ENCODE peak calls at places on chromosomes 6 and 20, in four cellular contexts. One of them, this sample, is unnamed.

GRCh38 chr20:35899064-35899463 is 55.2 kb downstream of the SCAND1 start:
- DNase-seq in H9: no peak
- DNase-seq in IMR-90: peak
- DNase-seq in H1: no peak
- DNase-seq in this sample: no peak

GRCh38 chr6:100344761-100345160 is 120.0 kb downstream of the SIM1 start:
- DNase-seq in H9: no peak
- DNase-seq in H1: no peak
- DNase-seq in IMR-90: peak
- DNase-seq in this sample: no peak

GRCh38 chr6:166959906-166960608 is 3.7 kb upstream of the RNASET2 start:
- DNase-seq in H9: no peak
- DNase-seq in H1: no peak
- DNase-seq in IMR-90: no peak
- DNase-seq in this sample: no peak

GRCh38 chr6:55469829-55470438 is 109.1 kb downstream of the HMGCLL1 start:
- DNase-seq in IMR-90: no peak
- DNase-seq in H9: no peak
- DNase-seq in H1: no peak
- DNase-seq in this sample: no peak

GRCh38 chr6:57021086-57021720 is 25.3 kb upstream of the KIAA1586 start:
- DNase-seq in H9: no peak
- DNase-seq in H1: no peak
- DNase-seq in IMR-90: peak
- DNase-seq in this sample: peak

GRCh38 chr20:39188264-39188765 is 226.2 kb downstream of the DHX35 start:
- DNase-seq in IMR-90: no peak
- DNase-seq in H1: no peak
- DNase-seq in H9: no peak
- DNase-seq in this sample: no peak

GRCh38 chr6:75204959-75205775 is 686 bp downstream of the COL12A1 start:
- DNase-seq in H9: peak
- DNase-seq in IMR-90: peak
- DNase-seq in H1: no peak
- DNase-seq in this sample: peak

GRCh38 chr6:120077489-120077888 is 727.9 kb upstream of the MAN1A1 start:
- DNase-seq in IMR-90: no peak
- DNase-seq in H9: peak
- DNase-seq in H1: no peak
- DNase-seq in this sample: peak

GRCh38 chr20:21714297-21715192 is 9.1 kb downstream of the PAX1 start:
- DNase-seq in H1: no peak
- DNase-seq in IMR-90: no peak
- DNase-seq in H9: peak
- DNase-seq in this sample: peak

GRCh38 chr20:63060057-63060991 is 53.6 kb upstream of the BHLHE23 start:
- DNase-seq in IMR-90: peak
- DNase-seq in H9: peak
- DNase-seq in H1: no peak
- DNase-seq in this sample: no peak

GRCh38 chr6:20892365-20892764 is 358.1 kb downstream of the CDKAL1 start:
- DNase-seq in IMR-90: no peak
- DNase-seq in H9: no peak
- DNase-seq in H1: no peak
- DNase-seq in this sample: no peak

GRCh38 chr20:731891-732560 is 36.3 kb downstream of the SLC52A3 start:
- DNase-seq in H9: no peak
- DNase-seq in H1: no peak
- DNase-seq in IMR-90: no peak
- DNase-seq in this sample: no peak

GRCh38 chr20:48065833-48066232 is 280.6 kb upstream of the SULF2 start:
- DNase-seq in IMR-90: no peak
- DNase-seq in H9: no peak
- DNase-seq in H1: no peak
- DNase-seq in this sample: no peak

GRCh38 chr20:38161412-38161774 is 3.7 kb downstream of the TGM2 start:
- DNase-seq in IMR-90: no peak
- DNase-seq in H1: no peak
- DNase-seq in H9: no peak
- DNase-seq in this sample: no peak

GRCh38 chr6:43865947-43866346 is 95.9 kb downstream of the VEGFA start:
- DNase-seq in H1: no peak
- DNase-seq in H9: no peak
- DNase-seq in IMR-90: no peak
- DNase-seq in this sample: no peak

DNA sequence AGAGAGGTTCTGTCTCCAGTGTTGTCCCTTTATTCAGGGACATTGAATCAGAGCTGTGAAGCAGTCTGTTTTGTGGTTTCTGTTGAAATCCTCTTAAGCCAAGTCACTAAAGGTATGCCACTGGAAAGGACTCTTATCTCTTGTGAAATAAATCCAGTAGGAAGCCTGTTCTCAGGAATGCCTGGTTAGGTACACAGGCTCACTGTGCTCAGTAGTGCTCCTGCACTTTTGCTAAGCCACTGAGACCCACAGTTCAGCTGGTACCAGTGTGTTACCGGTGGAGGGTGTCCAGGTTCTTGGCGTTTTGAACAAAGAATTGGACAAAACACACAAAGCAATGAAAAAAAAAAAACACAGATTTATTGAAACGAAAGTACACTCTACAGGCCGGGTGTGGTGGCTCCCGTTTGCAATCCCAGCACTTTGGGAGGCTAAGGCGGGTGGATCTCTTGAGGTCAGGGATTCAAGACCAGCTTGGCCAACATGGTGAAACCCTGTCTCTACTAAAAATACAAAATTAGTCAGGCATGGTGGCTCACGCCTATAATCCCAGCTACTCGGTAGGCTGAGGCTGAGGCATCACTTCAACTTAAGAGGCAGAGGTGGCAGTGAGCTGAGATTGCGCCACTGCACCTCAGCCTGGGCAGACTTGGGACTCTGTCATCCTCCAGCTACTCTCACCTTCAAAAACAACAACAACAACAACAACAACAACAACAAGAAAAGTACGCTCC is 186.1 kb downstream of the JARID2 start:
- DNase-seq in H9: peak
- DNase-seq in H1: no peak
- DNase-seq in IMR-90: peak
- DNase-seq in this sample: peak
- H3K27ac ChIP-seq in H9: no peak
- H3K27ac ChIP-seq in H1: no peak
- H3K27ac ChIP-seq in IMR-90: no peak
- H3K27ac ChIP-seq in this sample: peak

GRCh38 chr6:108651287-108651686 is 90.6 kb downstream of the FOXO3 start:
- DNase-seq in IMR-90: no peak
- DNase-seq in H1: no peak
- DNase-seq in H9: no peak
- DNase-seq in this sample: no peak
- H2BK5ac ChIP-seq in IMR-90: peak
- H2BK5ac ChIP-seq in H1: no peak
- H2BK5ac ChIP-seq in H9: no peak
- H2BK5ac ChIP-seq in this sample: no peak

DNA sequence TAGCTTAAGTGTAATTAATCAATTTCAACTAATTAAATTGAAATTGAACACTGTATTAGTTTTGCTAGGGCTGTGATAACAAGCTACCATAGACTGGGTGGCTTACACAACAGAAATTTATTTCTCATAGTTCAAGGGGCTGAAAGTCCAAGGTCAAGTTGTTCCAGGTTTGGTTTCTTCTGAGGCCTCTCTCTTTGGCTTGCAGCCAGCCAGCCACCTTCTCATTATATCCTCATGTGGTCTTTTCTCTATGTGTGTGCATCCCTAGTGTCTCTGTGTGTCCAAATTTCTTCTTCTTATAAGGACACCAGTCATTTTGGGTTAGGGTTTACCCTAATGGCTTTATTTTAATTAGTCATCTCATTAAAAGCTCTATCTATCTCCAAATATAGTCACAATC is 611.7 kb downstream of the UTRN start:
- DNase-seq in H1: no peak
- DNase-seq in H9: no peak
- DNase-seq in IMR-90: no peak
- DNase-seq in this sample: no peak
- H4K5ac ChIP-seq in H1: no peak
- H4K5ac ChIP-seq in H9: no peak
- H4K5ac ChIP-seq in IMR-90: peak
- H4K5ac ChIP-seq in this sample: no peak

GRCh38 chr6:16324622-16325225 is 86.3 kb downstream of the GMPR start:
- DNase-seq in H1: no peak
- DNase-seq in H9: no peak
- DNase-seq in IMR-90: peak
- DNase-seq in this sample: peak

GRCh38 chr6:16321341-16321710 is 82.9 kb downstream of the GMPR start:
- DNase-seq in H1: no peak
- DNase-seq in H9: no peak
- DNase-seq in IMR-90: no peak
- DNase-seq in this sample: no peak

GRCh38 chr6:16321826-16322225 is 83.4 kb downstream of the GMPR start:
- DNase-seq in H9: no peak
- DNase-seq in H1: no peak
- DNase-seq in IMR-90: no peak
- DNase-seq in this sample: no peak

GRCh38 chr6:16324184-16324583 is 85.8 kb downstream of the GMPR start:
- DNase-seq in IMR-90: no peak
- DNase-seq in H1: no peak
- DNase-seq in H9: no peak
- DNase-seq in this sample: no peak

GRCh38 chr6:16322666-16323312 is 84.4 kb downstream of the GMPR start:
- DNase-seq in H1: no peak
- DNase-seq in H9: peak
- DNase-seq in IMR-90: peak
- DNase-seq in this sample: peak
- H3K27ac ChIP-seq in H1: no peak
- H3K27ac ChIP-seq in H9: no peak
- H3K27ac ChIP-seq in IMR-90: peak
- H3K27ac ChIP-seq in this sample: no peak

DNA sequence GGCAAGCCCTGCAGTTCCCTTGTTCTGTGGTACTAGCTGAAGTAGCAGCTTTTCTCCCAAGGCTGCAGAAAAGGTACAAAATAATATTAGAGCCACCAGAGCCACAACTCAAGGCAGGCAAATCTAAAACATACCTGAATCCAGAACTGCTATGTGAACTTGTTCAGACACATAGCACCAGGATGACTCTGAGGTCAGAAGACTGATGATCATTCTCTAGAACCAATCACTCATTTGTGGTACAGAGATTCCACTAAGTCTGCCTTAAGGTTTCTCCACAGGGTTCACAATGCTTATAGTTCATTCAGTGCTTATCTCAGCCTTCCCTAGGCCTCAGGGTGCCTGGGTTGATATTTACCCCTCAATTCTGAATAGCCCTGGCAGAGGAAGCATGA is 140.8 kb upstream of the MOCS1 start:
- DNase-seq in H9: no peak
- DNase-seq in H1: no peak
- DNase-seq in IMR-90: no peak
- DNase-seq in this sample: no peak
- H2BK5ac ChIP-seq in H9: no peak
- H2BK5ac ChIP-seq in H1: no peak
- H2BK5ac ChIP-seq in IMR-90: no peak
- H2BK5ac ChIP-seq in this sample: no peak

DNA sequence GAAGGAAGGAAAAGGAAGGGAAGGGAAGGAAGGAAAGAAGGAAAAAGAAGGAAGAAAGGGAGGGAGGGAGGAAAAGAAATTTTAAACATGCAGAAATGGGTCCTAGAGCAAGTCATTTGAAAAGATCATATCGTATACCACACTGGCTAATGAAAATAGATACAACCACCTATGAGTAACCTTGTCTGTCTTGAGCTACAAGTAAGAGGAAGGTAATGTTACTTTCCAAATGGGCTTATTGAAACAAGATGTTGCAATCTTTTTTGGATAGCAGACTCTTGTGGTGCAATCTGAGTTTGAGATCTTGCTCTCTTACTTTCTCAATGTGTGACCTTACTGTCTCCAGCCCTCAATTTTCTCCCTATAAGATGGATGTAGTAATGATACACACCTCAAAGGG is 440.8 kb downstream of the KIF16B start:
- DNase-seq in H9: no peak
- DNase-seq in H1: no peak
- DNase-seq in IMR-90: no peak
- DNase-seq in this sample: no peak
- H4K5ac ChIP-seq in H9: no peak
- H4K5ac ChIP-seq in H1: no peak
- H4K5ac ChIP-seq in IMR-90: no peak
- H4K5ac ChIP-seq in this sample: no peak

GRCh38 chr6:45305546-45305945 is 22.6 kb upstream of the RUNX2 start:
- DNase-seq in H9: no peak
- DNase-seq in H1: no peak
- DNase-seq in IMR-90: peak
- DNase-seq in this sample: no peak

GRCh38 chr6:45314146-45314545 is 14.0 kb upstream of the RUNX2 start:
- DNase-seq in H9: no peak
- DNase-seq in IMR-90: no peak
- DNase-seq in H1: no peak
- DNase-seq in this sample: no peak

DNA sequence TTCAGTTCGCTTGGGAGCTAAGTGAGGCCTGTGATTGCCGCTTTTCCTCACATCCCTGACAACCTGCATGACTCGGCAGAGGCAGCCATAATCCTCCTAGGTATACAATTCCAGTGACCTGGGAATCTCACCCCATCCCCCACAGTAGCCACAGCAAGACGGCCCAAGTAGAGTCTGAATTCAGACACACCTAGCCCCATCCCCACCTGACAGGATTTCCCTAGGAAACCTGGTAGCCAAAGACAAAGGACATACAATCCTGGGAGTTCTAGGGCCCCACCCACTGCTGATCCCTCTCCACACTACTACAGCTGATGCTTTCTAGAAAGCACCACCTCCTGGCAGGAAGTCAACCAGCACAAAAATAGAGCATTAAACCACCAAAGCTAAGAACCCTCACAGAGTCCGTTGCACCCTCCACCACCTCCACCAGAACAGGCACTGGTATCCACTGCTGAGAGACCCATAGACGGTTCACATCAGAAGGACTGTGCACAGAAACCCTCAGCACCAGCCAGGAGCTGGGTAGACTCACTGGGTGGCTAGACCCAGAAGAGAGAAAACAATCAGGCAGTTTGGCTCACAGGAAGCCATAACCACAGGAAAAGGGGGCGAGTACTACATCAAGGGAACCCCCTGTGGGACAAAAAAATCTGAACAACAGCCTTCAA is 17.9 kb upstream of the RUNX2 start:
- DNase-seq in H1: no peak
- DNase-seq in H9: peak
- DNase-seq in IMR-90: no peak
- DNase-seq in this sample: peak
- H3K27ac ChIP-seq in H1: no peak
- H3K27ac ChIP-seq in H9: no peak
- H3K27ac ChIP-seq in IMR-90: no peak
- H3K27ac ChIP-seq in this sample: no peak

DNA sequence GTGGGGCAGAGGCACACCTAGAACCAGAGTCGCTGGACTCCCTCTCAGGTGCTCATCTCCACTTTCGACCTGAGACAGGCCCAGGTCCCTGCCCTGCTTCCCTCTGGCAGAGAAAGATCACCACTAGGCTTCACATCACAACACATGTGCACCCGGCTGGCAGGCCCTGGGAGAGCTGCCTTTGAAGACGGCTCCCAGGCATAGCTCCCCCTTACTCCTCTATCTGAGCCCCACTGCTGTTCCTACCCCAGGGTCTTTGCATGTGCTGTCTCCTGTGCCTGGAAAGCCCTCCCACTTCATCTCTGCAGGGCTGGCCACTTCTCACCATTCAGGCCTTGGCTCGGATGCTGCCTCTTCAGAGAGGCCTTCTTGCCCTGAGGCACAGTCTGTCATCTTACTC is 89.2 kb downstream of the NOL4L start:
- DNase-seq in IMR-90: no peak
- DNase-seq in H1: no peak
- DNase-seq in H9: no peak
- DNase-seq in this sample: no peak
- H2BK5ac ChIP-seq in IMR-90: no peak
- H2BK5ac ChIP-seq in H1: no peak
- H2BK5ac ChIP-seq in H9: no peak
- H2BK5ac ChIP-seq in this sample: no peak